ENCODE peak calls at places on chromosomes 7 and 10, in five cellular contexts. A is GM06990, V is OCI-LY7, Y is fibroblast of the aortic adventitia, M is RWPE2. N is an unnamed sample.

GRCh38 chr10:18429335-18429734 is 222.1 kb downstream of the NSUN6 start:
- DNase-seq in M (no peak), A (no peak), V (no peak), Y (no peak), N (no peak)

GRCh38 chr7:108189733-108190388 is 59.7 kb upstream of the LAMB4 start:
- DNase-seq in V (no peak), M (no peak), A (peak; percentile 59), Y (no peak), N (peak; percentile 73)

GRCh38 chr7:35793225-35793579 is 7.7 kb upstream of the SEPTIN7 start:
- DNase-seq in A (no peak), V (no peak), M (no peak), Y (peak; percentile 73), N (no peak)

GRCh38 chr7:155303039-155303593 is 5.4 kb downstream of the INSIG1 start:
- DNase-seq in M (no peak), A (no peak), V (no peak), Y (no peak), N (no peak)

GRCh38 chr7:149854611-149855367 is 16.6 kb downstream of the ZNF862 start:
- DNase-seq in Y (peak; percentile 11), V (peak; percentile 26), A (no peak), M (no peak), N (no peak)

GRCh38 chr7:54978364-54979116 is 40.3 kb upstream of the EGFR start:
- DNase-seq in A (no peak), V (no peak), M (no peak), Y (no peak), N (no peak)

GRCh38 chr7:101856488-101857357 is 39.3 kb downstream of the CUX1 start:
- DNase-seq in Y (peak; percentile 80), M (peak; percentile 91), A (peak; percentile 94), V (peak; percentile 92), N (peak; percentile 81)

GRCh38 chr7:78760620-78761355 is 692.7 kb downstream of the MAGI2 start:
- DNase-seq in M (no peak), Y (no peak), A (no peak), V (no peak), N (no peak)

GRCh38 chr10:88108115-88108610 is 244.7 kb downstream of the PTEN start:
- DNase-seq in M (no peak), A (peak; percentile 79), Y (no peak), V (peak; percentile 99), N (no peak)

GRCh38 chr10:117442944-117443676 is 67.9 kb upstream of the PDZD8 start:
- DNase-seq in V (peak; percentile 36), M (peak; percentile 73), A (peak; percentile 39), Y (peak; percentile 80), N (peak; percentile 75)

GRCh38 chr7:47371733-47372368 is 210.1 kb downstream of the TNS3 start:
- DNase-seq in Y (no peak), A (no peak), M (no peak), V (no peak), N (no peak)

GRCh38 chr10:48287417-48288391 is 13.2 kb upstream of the FRMPD2 start:
- DNase-seq in Y (no peak), V (no peak), M (no peak), A (peak; percentile 55), N (no peak)

GRCh38 chr10:95530561-95530960 is 30.6 kb downstream of the SORBS1 start:
- DNase-seq in A (no peak), Y (no peak), M (no peak), V (no peak), N (no peak)

GRCh38 chr7:81484266-81484665 is 285.6 kb downstream of the HGF start:
- DNase-seq in A (no peak), M (no peak), Y (peak; percentile 93), V (no peak), N (no peak)

GRCh38 chr10:28367865-28368541 is 65.1 kb upstream of the MPP7 start:
- DNase-seq in Y (no peak), A (peak; percentile 78), M (no peak), V (peak; percentile 93), N (peak; percentile 53)

GRCh38 chr10:115432188-115432819 is 339.1 kb downstream of the ATRNL1 start:
- DNase-seq in A (no peak), M (no peak), Y (no peak), V (peak; percentile 2), N (peak; percentile 14)

GRCh38 chr10:130341325-130341724 is 205.1 kb downstream of the GLRX3 start:
- DNase-seq in Y (no peak), V (peak; percentile 18), M (no peak), A (no peak), N (no peak)

GRCh38 chr7:49631071-49631826 is 142.2 kb upstream of the VWC2 start:
- DNase-seq in M (no peak), Y (no peak), A (no peak), V (no peak), N (no peak)

GRCh38 chr7:28269700-28270361 is 89.2 kb upstream of the JAZF1 start:
- DNase-seq in M (no peak), Y (no peak), V (peak; percentile 25), A (no peak), N (peak; percentile 12)

GRCh38 chr10:91366687-91367086 is 43.5 kb upstream of the HECTD2 start:
- DNase-seq in A (no peak), Y (no peak), V (no peak), M (no peak), N (no peak)

GRCh38 chr10:70679498-70679897 is 7.2 kb downstream of the ADAMTS14 start:
- DNase-seq in Y (peak; percentile 91), V (no peak), M (no peak), A (no peak), N (no peak)

GRCh38 chr10:64288404-64288803 is 767.2 kb downstream of the REEP3 start:
- DNase-seq in Y (no peak), A (no peak), M (no peak), V (no peak), N (no peak)

GRCh38 chr10:88725798-88726197 is 19.7 kb downstream of the LIPK start:
- DNase-seq in Y (no peak), A (no peak), M (no peak), V (no peak), N (peak; percentile 5)

GRCh38 chr10:17006631-17007161 is 122.9 kb downstream of the CUBN start:
- DNase-seq in M (no peak), A (no peak), V (no peak), Y (no peak), N (no peak)

GRCh38 chr7:38840736-38841460 is 68.1 kb downstream of the VPS41 start:
- DNase-seq in A (no peak), V (no peak), M (no peak), Y (peak; percentile 71), N (no peak)

GRCh38 chr10:117342638-117343037 is 32.6 kb downstream of the PDZD8 start:
- DNase-seq in M (no peak), Y (peak; percentile 94), V (no peak), A (no peak), N (no peak)

GRCh38 chr7:431658-432111 is 88.0 kb downstream of the PDGFA start:
- DNase-seq in M (no peak), A (no peak), Y (no peak), V (no peak), N (no peak)

GRCh38 chr7:142299226-142299625 is 41.4 kb upstream of the PRSS58 start:
- DNase-seq in M (no peak), Y (no peak), V (peak; percentile 59), A (no peak), N (no peak)

GRCh38 chr7:142301923-142302550 is 44.2 kb upstream of the PRSS58 start:
- DNase-seq in M (no peak), V (peak; percentile 68), Y (peak; percentile 16), A (no peak), N (peak; percentile 42)

GRCh38 chr7:142298631-142299030 is 40.8 kb upstream of the PRSS58 start:
- DNase-seq in Y (no peak), V (peak; percentile 76), M (no peak), A (no peak), N (no peak)

GRCh38 chr7:142301299-142301698 is 43.4 kb upstream of the PRSS58 start:
- DNase-seq in Y (no peak), M (no peak), V (peak; percentile 21), A (no peak), N (no peak)

GRCh38 chr7:142300689-142301088 is 42.8 kb upstream of the PRSS58 start:
- DNase-seq in A (no peak), V (peak; percentile 52), M (no peak), Y (no peak), N (no peak)
- TF ChIP-seq CTCF in A (peak; percentile 48), V (peak; percentile 81), M (no peak), Y (no peak), N (peak; percentile 43)

DNA sequence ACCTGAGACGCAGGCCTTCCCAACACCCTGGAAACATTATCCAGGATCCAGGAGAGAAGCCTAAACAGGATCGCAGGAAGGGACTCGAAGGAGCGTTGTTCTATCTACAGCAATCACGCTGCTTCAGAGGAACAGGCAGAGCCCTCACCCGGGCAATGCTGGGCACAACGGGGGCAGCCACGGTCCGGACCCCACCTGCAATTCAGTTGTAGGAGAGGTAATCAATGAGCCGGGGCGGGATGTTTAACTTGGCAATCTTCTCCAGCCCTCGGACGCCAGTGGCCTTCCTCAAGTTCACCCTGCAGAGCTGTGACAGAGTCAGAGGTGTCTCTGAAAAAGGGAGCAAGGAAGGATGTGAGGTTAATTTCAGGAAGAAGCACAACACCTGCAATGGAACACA is 25.9 kb downstream of the ASB13 start:
- DNase-seq in M (no peak), Y (no peak), A (no peak), V (no peak), N (no peak)
- TF ChIP-seq CTCF in M (no peak), Y (no peak), A (no peak), V (no peak), N (no peak)

GRCh38 chr7:6425948-6426347 is 21.8 kb downstream of the DAGLB start:
- DNase-seq in A (no peak), Y (no peak), V (no peak), M (no peak), N (no peak)

GRCh38 chr7:6432786-6433185 is 15.0 kb downstream of the DAGLB start:
- DNase-seq in V (no peak), A (no peak), M (no peak), Y (no peak), N (no peak)

GRCh38 chr7:6433814-6434630 is 13.7 kb downstream of the DAGLB start:
- DNase-seq in V (no peak), M (no peak), A (no peak), Y (no peak), N (no peak)

GRCh38 chr7:6430974-6431373 is 16.8 kb downstream of the DAGLB start:
- DNase-seq in M (no peak), A (no peak), Y (no peak), V (no peak), N (no peak)

DNA sequence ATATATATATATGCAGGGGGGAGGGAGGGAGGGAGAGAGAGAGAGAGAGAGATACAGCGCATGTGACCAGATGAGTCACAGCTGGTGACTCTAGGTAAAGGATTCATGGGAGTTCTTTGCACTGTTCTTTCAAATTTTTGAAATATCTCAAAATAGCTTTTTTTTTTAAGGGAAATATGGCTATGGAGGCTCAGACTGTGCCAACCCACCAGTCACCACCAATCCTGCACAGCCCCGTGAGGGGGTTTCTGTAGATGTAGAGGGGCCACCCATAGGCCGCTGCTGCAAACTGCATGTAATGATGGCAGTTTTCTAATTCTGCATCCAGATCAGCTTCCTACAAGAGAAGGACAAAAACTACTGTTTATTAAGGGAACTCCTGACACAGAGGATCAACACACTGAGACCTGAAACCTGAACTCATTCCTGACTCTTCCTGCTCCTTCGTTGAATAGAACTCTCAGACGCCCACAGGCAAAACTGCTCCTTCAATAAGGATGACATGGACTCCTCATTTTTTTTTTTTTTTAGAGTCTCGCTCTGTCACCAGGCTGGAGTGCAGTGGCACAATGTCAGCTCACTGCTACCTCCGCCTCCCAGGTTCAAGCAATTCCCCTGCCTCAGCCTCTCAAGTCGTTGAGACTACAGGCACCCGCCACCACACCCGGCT is 17.3 kb downstream of the DAGLB start:
- DNase-seq in A (no peak), Y (peak; percentile 57), V (peak; percentile 31), M (no peak), N (no peak)
- TF ChIP-seq CTCF in A (peak; percentile 23), Y (no peak), V (peak; percentile 59), M (no peak), N (peak; percentile 18)

GRCh38 chr10:77082601-77083252 is 554.9 kb downstream of the KCNMA1 start:
- DNase-seq in V (no peak), Y (peak; percentile 51), A (no peak), M (no peak), N (no peak)
- TF ChIP-seq CTCF in V (no peak), Y (peak; percentile 21), A (peak; percentile 35), M (no peak), N (no peak)

N was measured in GM13977.